ENCODE peak calls at places on chromosomes 3 and 15, in seven cellular contexts. E is anterior cingulate cortex, D is aorta, A is ovary, Y is T follicular helper cell, S is fibroblast of the aortic adventitia, T is HuH-7. B is an unnamed sample.

GRCh38 chr3:177482048-177482741 is 284.9 kb upstream of the TBL1XR1 start:
- DNase-seq in A (no peak), T (no peak), S (peak; percentile 40), Y (no peak), D (no peak), E (no peak), B (no peak)

GRCh38 chr3:46665763-46666470 is 27.6 kb downstream of the ALS2CL start:
- DNase-seq in Y (no peak), S (no peak), A (no peak), T (no peak), D (no peak), E (no peak), B (no peak)

GRCh38 chr15:63071288-63071909 is 28.9 kb downstream of the TPM1 start:
- DNase-seq in A (no peak), T (no peak), S (no peak), D (no peak), Y (no peak), E (no peak), B (no peak)

GRCh38 chr3:114623420-114624046 is 329.7 kb downstream of the TIGIT start:
- DNase-seq in T (no peak), A (no peak), Y (no peak), D (no peak), S (no peak), E (no peak), B (peak; percentile 40)

GRCh38 chr3:63998852-63999754 is 24.2 kb downstream of the PSMD6 start:
- DNase-seq in A (no peak), Y (no peak), S (no peak), D (no peak), T (no peak), E (no peak), B (no peak)

GRCh38 chr3:56137406-56137805 is 330.9 kb downstream of the ERC2 start:
- DNase-seq in T (no peak), D (no peak), S (peak; percentile 82), Y (no peak), A (no peak), E (no peak), B (no peak)

GRCh38 chr3:160103397-160103796 is 114.8 kb downstream of the IL12A start:
- DNase-seq in S (no peak), T (no peak), D (no peak), A (no peak), E (no peak), Y (no peak), B (no peak)

GRCh38 chr15:68589012-68589411 is 10.2 kb downstream of the CORO2B start:
- DNase-seq in E (no peak), A (no peak), Y (no peak), D (no peak), S (peak; percentile 44), T (no peak), B (no peak)

GRCh38 chr3:106425021-106425420 is 556.2 kb upstream of the CBLB start:
- DNase-seq in D (no peak), E (no peak), A (no peak), S (peak; percentile 74), Y (no peak), T (no peak), B (no peak)

GRCh38 chr3:104628185-104628789 is 738.4 kb upstream of the ALCAM start:
- DNase-seq in T (peak; percentile 24), Y (no peak), D (no peak), A (no peak), S (peak; percentile 78), E (no peak), B (peak; percentile 6)

GRCh38 chr3:42063886-42064285 is 27.3 kb upstream of the TRAK1 start:
- DNase-seq in S (peak; percentile 82), D (no peak), T (no peak), Y (no peak), E (no peak), A (no peak), B (no peak)

GRCh38 chr3:54822206-54822605 is 105.7 kb downstream of the LRTM1 start:
- DNase-seq in S (peak; percentile 73), D (no peak), A (no peak), T (no peak), Y (no peak), E (no peak), B (peak; percentile 66)

GRCh38 chr3:197599089-197599765 is 43.5 kb upstream of the BDH1 start:
- DNase-seq in Y (peak; percentile 68), E (no peak), D (peak; percentile 89), A (peak; percentile 76), T (peak; percentile 82), S (peak; percentile 82), B (peak; percentile 68)

GRCh38 chr3:137294139-137294538 is 336.4 kb downstream of the IL20RB start:
- DNase-seq in A (no peak), D (no peak), T (no peak), E (no peak), S (no peak), Y (no peak), B (no peak)